ENCODE peak calls at places on chromosomes 5 and 9, in five cellular contexts. Q is activated CD8-positive, alpha-beta T cell treated with anti-CD3 and anti-CD28 coated beads for 36 hours; I is HT1080; H is NCI-H1092 treated with DMSO at 0.1 percent for 48 hours; W is HCEC 1CT. X is an unnamed sample.

GRCh38 chr9:121321039-121321503 is 49.0 kb downstream of the STOM start:
- DNase-seq in W (no peak), I (peak), Q (peak), H (no peak), X (no peak)

GRCh38 chr5:33238826-33239670 is 201.7 kb upstream of the TARS1 start:
- DNase-seq in H (no peak), W (no peak), I (peak), Q (no peak), X (no peak)

GRCh38 chr5:122805481-122805880 is 30.6 kb downstream of the SNX2 start:
- DNase-seq in W (peak), Q (no peak), I (peak), H (no peak), X (no peak)

GRCh38 chr9:76866689-76867088 is 39.2 kb downstream of the PRUNE2 start:
- DNase-seq in H (no peak), W (peak), I (peak), Q (no peak), X (no peak)

GRCh38 chr5:79436224-79436623 is 77.7 kb downstream of the HOMER1 start:
- DNase-seq in H (no peak), Q (no peak), I (no peak), W (peak), X (no peak)

GRCh38 chr5:42991477-42992034 is 48.6 kb downstream of the ANXA2R start:
- DNase-seq in W (no peak), Q (no peak), I (no peak), H (no peak), X (no peak)

GRCh38 chr5:122576266-122577016 is 198.4 kb upstream of the SNX2 start:
- DNase-seq in W (no peak), Q (no peak), H (no peak), I (no peak), X (no peak)

GRCh38 chr5:157204765-157205164 is 24.1 kb downstream of the ITK start:
- DNase-seq in W (no peak), I (no peak), H (no peak), Q (no peak), X (no peak)

GRCh38 chr5:1885777-1886633 is 3.3 kb upstream of the IRX4 start:
- DNase-seq in I (no peak), H (no peak), W (no peak), Q (no peak), X (no peak)

GRCh38 chr5:16992444-16992843 is 56.4 kb upstream of the MYO10 start:
- DNase-seq in W (no peak), I (peak), Q (no peak), H (no peak), X (no peak)

GRCh38 chr9:13054381-13054780 is 225.1 kb downstream of the MPDZ start:
- DNase-seq in W (no peak), I (no peak), Q (no peak), H (no peak), X (no peak)

GRCh38 chr5:56059854-56060253 is 65.1 kb upstream of the IL6ST start:
- DNase-seq in W (no peak), I (no peak), H (no peak), Q (no peak), X (no peak)

GRCh38 chr9:127133739-127134167 is 11.3 kb upstream of the ANGPTL2 start:
- DNase-seq in Q (no peak), W (peak), H (peak), I (no peak), X (no peak)

GRCh38 chr9:2466703-2467102 is 154.9 kb upstream of the VLDLR start:
- DNase-seq in I (no peak), W (no peak), H (peak), Q (no peak), X (no peak)

GRCh38 chr5:14185336-14186131 is 42.4 kb downstream of the TRIO start:
- DNase-seq in I (peak), W (peak), H (peak), Q (no peak), X (no peak)

GRCh38 chr5:81249240-81249639 is 16.1 kb downstream of the CKMT2 start:
- DNase-seq in W (no peak), Q (no peak), H (no peak), I (no peak), X (no peak)

GRCh38 chr9:134066546-134066922 is 1.3 kb downstream of the BRD3 start:
- DNase-seq in H (peak), Q (peak), W (no peak), I (no peak), X (no peak)

GRCh38 chr5:150488519-150489357 is 19.2 kb upstream of the NDST1 start:
- DNase-seq in Q (no peak), W (peak), I (peak), H (no peak), X (no peak)

GRCh38 chr5:178453224-178453623 is 137.0 kb downstream of the COL23A1 start:
- DNase-seq in Q (no peak), W (no peak), H (no peak), I (no peak), X (no peak)

GRCh38 chr5:124663101-124663506 is 83.3 kb downstream of the ZNF608 start:
- DNase-seq in W (no peak), I (no peak), Q (no peak), H (no peak), X (no peak)